ENCODE peak calls at places on chromosomes 4 and X, in four cellular contexts. One of them, this sample, is unnamed.
A peak's percentile ranks its signal among the peaks of the same experiment; 100 is the strongest.

GRCh38 chrX:134186362-134187121 is 50.4 kb upstream of the CCDC160 start:
- DNase-seq in NB4: peak; percentile 60
- DNase-seq in left ventricle myocardium inferior: no peak
- DNase-seq in nephron progenitor cell: no peak
- DNase-seq in this sample: peak; percentile 50

GRCh38 chr4:73735231-73735630 is 5.1 kb upstream of the CXCL8 start:
- DNase-seq in NB4: peak; percentile 88
- DNase-seq in left ventricle myocardium inferior: no peak
- DNase-seq in nephron progenitor cell: no peak
- DNase-seq in this sample: no peak

GRCh38 chrX:118569676-118570075 is 74.1 kb downstream of the DOCK11 start:
- DNase-seq in NB4: no peak
- DNase-seq in left ventricle myocardium inferior: no peak
- DNase-seq in nephron progenitor cell: no peak
- DNase-seq in this sample: no peak

GRCh38 chr4:101198741-101199339 is 148.5 kb downstream of the PPP3CA start:
- DNase-seq in NB4: no peak
- DNase-seq in left ventricle myocardium inferior: no peak
- DNase-seq in nephron progenitor cell: no peak
- DNase-seq in this sample: no peak

GRCh38 chr4:156892695-156893211 is 78.8 kb downstream of the PDGFC start:
- DNase-seq in NB4: no peak
- DNase-seq in left ventricle myocardium inferior: no peak
- DNase-seq in nephron progenitor cell: no peak
- DNase-seq in this sample: no peak

GRCh38 chr4:15755321-15755750 is 22.8 kb upstream of the CD38 start:
- DNase-seq in NB4: no peak
- DNase-seq in left ventricle myocardium inferior: no peak
- DNase-seq in nephron progenitor cell: no peak
- DNase-seq in this sample: no peak

GRCh38 chr4:151100517-151100916 is 1.1 kb downstream of the RPS3A start:
- DNase-seq in NB4: peak; percentile 22
- DNase-seq in left ventricle myocardium inferior: no peak
- DNase-seq in nephron progenitor cell: no peak
- DNase-seq in this sample: no peak

GRCh38 chr4:2932951-2933565 is 30.1 kb downstream of the NOP14 start:
- DNase-seq in NB4: peak; percentile 86
- DNase-seq in left ventricle myocardium inferior: peak; percentile 18
- DNase-seq in nephron progenitor cell: no peak
- DNase-seq in this sample: peak; percentile 52

GRCh38 chr4:77174426-77174825 is 17.4 kb downstream of the CCNG2 start:
- DNase-seq in NB4: no peak
- DNase-seq in left ventricle myocardium inferior: no peak
- DNase-seq in nephron progenitor cell: no peak
- DNase-seq in this sample: no peak

GRCh38 chr4:1693131-1693896 is 9.2 kb upstream of the FAM53A start:
- DNase-seq in NB4: peak; percentile 89
- DNase-seq in left ventricle myocardium inferior: peak; percentile 58
- DNase-seq in nephron progenitor cell: peak; percentile 78
- DNase-seq in this sample: peak; percentile 78

GRCh38 chrX:23694606-23695005 is 27.3 kb downstream of the PRDX4 start:
- DNase-seq in NB4: peak; percentile 64
- DNase-seq in left ventricle myocardium inferior: peak; percentile 24
- DNase-seq in nephron progenitor cell: peak; percentile 44
- DNase-seq in this sample: no peak

GRCh38 chrX:42955349-42955748 is 177.4 kb upstream of the PPP1R2C start:
- DNase-seq in NB4: no peak
- DNase-seq in left ventricle myocardium inferior: no peak
- DNase-seq in nephron progenitor cell: no peak
- DNase-seq in this sample: no peak

GRCh38 chrX:154140742-154141141 is 3.3 kb upstream of the OPN1LW start:
- DNase-seq in NB4: no peak
- DNase-seq in left ventricle myocardium inferior: no peak
- DNase-seq in nephron progenitor cell: no peak
- DNase-seq in this sample: no peak

GRCh38 chrX:54042609-54043010 is 1.7 kb downstream of the PHF8 start:
- DNase-seq in NB4: peak; percentile 74
- DNase-seq in left ventricle myocardium inferior: peak; percentile 25
- DNase-seq in nephron progenitor cell: peak; percentile 51
- DNase-seq in this sample: peak; percentile 37

GRCh38 chr4:76803522-76803921 is 94.4 kb downstream of the SOWAHB start:
- DNase-seq in NB4: no peak
- DNase-seq in left ventricle myocardium inferior: no peak
- DNase-seq in nephron progenitor cell: no peak
- DNase-seq in this sample: no peak

GRCh38 chr4:47525154-47525819 is 40.2 kb downstream of the ATP10D start:
- DNase-seq in NB4: no peak
- DNase-seq in left ventricle myocardium inferior: no peak
- DNase-seq in nephron progenitor cell: no peak
- DNase-seq in this sample: no peak

GRCh38 chr4:69497886-69498395 is 2.2 kb upstream of the UGT2B4 start:
- DNase-seq in NB4: no peak
- DNase-seq in left ventricle myocardium inferior: no peak
- DNase-seq in nephron progenitor cell: no peak
- DNase-seq in this sample: no peak

GRCh38 chrX:69552512-69552911 is 48.4 kb downstream of the NALF2 start:
- DNase-seq in NB4: no peak
- DNase-seq in left ventricle myocardium inferior: no peak
- DNase-seq in nephron progenitor cell: no peak
- DNase-seq in this sample: no peak

GRCh38 chrX:35292522-35292921 is 349.9 kb downstream of the FAM47B start:
- DNase-seq in NB4: no peak
- DNase-seq in left ventricle myocardium inferior: no peak
- DNase-seq in nephron progenitor cell: no peak
- DNase-seq in this sample: no peak

GRCh38 chrX:136525738-136526606 is 6.0 kb upstream of the VGLL1 start:
- DNase-seq in NB4: no peak
- DNase-seq in left ventricle myocardium inferior: peak; percentile 72
- DNase-seq in nephron progenitor cell: no peak
- DNase-seq in this sample: no peak

GRCh38 chr4:109548655-109549054 is 11.4 kb upstream of the MCUB start:
- DNase-seq in NB4: peak; percentile 37
- DNase-seq in left ventricle myocardium inferior: no peak
- DNase-seq in nephron progenitor cell: no peak
- DNase-seq in this sample: no peak

GRCh38 chr4:7118013-7118832 is 50.4 kb upstream of the GRPEL1 start:
- DNase-seq in NB4: no peak
- DNase-seq in left ventricle myocardium inferior: no peak
- DNase-seq in nephron progenitor cell: no peak
- DNase-seq in this sample: no peak

GRCh38 chr4:54897590-54897989 is 227.8 kb downstream of the KDR start:
- DNase-seq in NB4: no peak
- DNase-seq in left ventricle myocardium inferior: no peak
- DNase-seq in nephron progenitor cell: no peak
- DNase-seq in this sample: no peak

GRCh38 chrX:135974279-135974856 is 580 bp upstream of the MMGT1 start:
- DNase-seq in NB4: peak; percentile 80
- DNase-seq in left ventricle myocardium inferior: peak; percentile 81
- DNase-seq in nephron progenitor cell: peak; percentile 78
- DNase-seq in this sample: peak; percentile 59

GRCh38 chrX:150856101-150856500 is 42.4 kb downstream of the CD99L2 start:
- DNase-seq in NB4: no peak
- DNase-seq in left ventricle myocardium inferior: no peak
- DNase-seq in nephron progenitor cell: no peak
- DNase-seq in this sample: no peak

GRCh38 chrX:132470179-132470578 is 18.7 kb downstream of the MBNL3 start:
- DNase-seq in NB4: no peak
- DNase-seq in left ventricle myocardium inferior: no peak
- DNase-seq in nephron progenitor cell: no peak
- DNase-seq in this sample: no peak

GRCh38 chr4:2804449-2804972 is 11.6 kb downstream of the SH3BP2 start:
- DNase-seq in NB4: no peak
- DNase-seq in left ventricle myocardium inferior: peak; percentile 13
- DNase-seq in nephron progenitor cell: no peak
- DNase-seq in this sample: peak; percentile 22

GRCh38 chr4:124177647-124178425 is 534.7 kb downstream of the ANKRD50 start:
- DNase-seq in NB4: no peak
- DNase-seq in left ventricle myocardium inferior: no peak
- DNase-seq in nephron progenitor cell: no peak
- DNase-seq in this sample: no peak

This sample was measured in activated naive CD8-positive, alpha-beta T cell treated with anti-CD3 and anti-CD28 coated beads, Interleukin-2, amount 10 ng/mL, durations not matched to agents 7 days and 5 days.